ENCODE peak calls at places on chromosomes 1 and 21, in eight cellular contexts. W is spleen, G is GM23338, U is transverse colon, C is suprapubic skin, O is stomach, B is endothelial cell of umbilical vein, A is breast epithelium. S is an unnamed sample.

GRCh38 chr1:63662056-63662836 is 69.0 kb downstream of the PGM1 start:
- DNase-seq in W (no peak), G (no peak), U (no peak), C (peak; percentile 68), O (peak; percentile 37), B (peak; percentile 24), A (peak; percentile 61), S (no peak)

GRCh38 chr1:83559531-83559930 is 439.4 kb downstream of the TTLL7 start:
- DNase-seq in W (no peak), G (no peak), U (no peak), C (no peak), O (no peak), B (no peak), A (no peak), S (no peak)

GRCh38 chr1:1212780-1213152 is 1.2 kb downstream of the TNFRSF4 start:
- DNase-seq in W (peak; percentile 92), G (no peak), U (peak; percentile 78), C (no peak), O (peak; percentile 53), B (peak; percentile 39), A (no peak), S (no peak)

GRCh38 chr21:44800971-44801467 is 601 bp downstream of the UBE2G2 start:
- DNase-seq in W (no peak), G (peak; percentile 58), U (no peak), C (no peak), O (no peak), B (peak; percentile 39), A (no peak), S (no peak)

GRCh38 chr1:99119193-99119592 is 114.5 kb upstream of the PLPPR5 start:
- DNase-seq in W (no peak), G (no peak), U (no peak), C (no peak), O (no peak), B (no peak), A (no peak), S (no peak)

GRCh38 chr1:223641523-223642039 is 23.9 kb downstream of the CAPN8 start:
- DNase-seq in W (no peak), G (no peak), U (peak; percentile 80), C (no peak), O (peak; percentile 73), B (no peak), A (no peak), S (no peak)

GRCh38 chr1:189859385-189859977 is 618.2 kb downstream of the BRINP3 start:
- DNase-seq in W (no peak), G (peak; percentile 71), U (peak; percentile 7), C (no peak), O (no peak), B (no peak), A (no peak), S (no peak)

GRCh38 chr1:27116697-27117096 is 38.2 kb downstream of the SLC9A1 start:
- DNase-seq in W (no peak), G (no peak), U (no peak), C (no peak), O (no peak), B (no peak), A (no peak), S (no peak)

GRCh38 chr1:211359876-211360275 is 33.2 kb downstream of the TRAF5 start:
- DNase-seq in W (no peak), G (no peak), U (no peak), C (no peak), O (no peak), B (peak; percentile 11), A (no peak), S (no peak)

GRCh38 chr1:32247983-32248889 is 1.2 kb downstream of the FAM167B start:
- DNase-seq in W (peak; percentile 97), G (peak; percentile 95), U (peak; percentile 92), C (peak; percentile 90), O (peak; percentile 92), B (peak; percentile 74), A (peak; percentile 78), S (peak; percentile 69)

GRCh38 chr1:245880754-245881403 is 626.2 kb downstream of the SMYD3 start:
- DNase-seq in W (no peak), G (no peak), U (no peak), C (no peak), O (no peak), B (no peak), A (no peak), S (no peak)

GRCh38 chr21:45818904-45819285 is 162.7 kb upstream of the COL6A1 start:
- DNase-seq in W (no peak), G (no peak), U (no peak), C (no peak), O (no peak), B (no peak), A (no peak), S (no peak)

GRCh38 chr1:52195161-52195560 is 53.3 kb downstream of the ZFYVE9 start:
- DNase-seq in W (no peak), G (no peak), U (no peak), C (no peak), O (no peak), B (no peak), A (no peak), S (no peak)

GRCh38 chr1:192904438-192904895 is 95.6 kb downstream of the RGS2 start:
- DNase-seq in W (no peak), G (no peak), U (no peak), C (no peak), O (no peak), B (peak; percentile 38), A (no peak), S (no peak)

GRCh38 chr1:30597711-30598110 is 125.7 kb downstream of the MATN1 start:
- DNase-seq in W (no peak), G (no peak), U (no peak), C (no peak), O (no peak), B (no peak), A (no peak), S (no peak)

GRCh38 chr1:61081637-61082335 is 575 bp upstream of the NFIA start:
- DNase-seq in W (peak; percentile 89), G (peak; percentile 70), U (peak; percentile 63), C (peak; percentile 80), O (peak; percentile 36), B (peak; percentile 69), A (no peak), S (no peak)

GRCh38 chr1:220682901-220683576 is 7.1 kb upstream of the C1orf115 start:
- DNase-seq in W (no peak), G (no peak), U (no peak), C (no peak), O (no peak), B (no peak), A (no peak), S (no peak)

GRCh38 chr21:17527711-17528110 is 14.9 kb downstream of the CXADR start:
- DNase-seq in W (no peak), G (peak; percentile 53), U (no peak), C (no peak), O (no peak), B (no peak), A (no peak), S (no peak)

GRCh38 chr1:206693029-206693428 is 8.3 kb downstream of the MAPKAPK2 start:
- DNase-seq in W (no peak), G (no peak), U (peak; percentile 64), C (no peak), O (peak; percentile 61), B (peak; percentile 60), A (no peak), S (peak; percentile 39)
- TF ChIP-seq POLR2AphosphoS5 in W (peak; percentile 5), G (no peak), U (no peak), C (no peak), O (peak; percentile 3), B (no peak), A (no peak), S (peak; percentile 29)

GRCh38 chr21:26438976-26439375 is 134.1 kb downstream of the CYYR1 start:
- DNase-seq in W (no peak), G (no peak), U (no peak), C (no peak), O (no peak), B (peak; percentile 7), A (no peak), S (no peak)

GRCh38 chr21:26437326-26438009 is 135.6 kb downstream of the CYYR1 start:
- DNase-seq in W (no peak), G (peak; percentile 24), U (no peak), C (no peak), O (no peak), B (no peak), A (no peak), S (no peak)

GRCh38 chr21:26432410-26432809 is 140.7 kb downstream of the CYYR1 start:
- DNase-seq in W (no peak), G (no peak), U (no peak), C (no peak), O (no peak), B (no peak), A (no peak), S (no peak)

DNA sequence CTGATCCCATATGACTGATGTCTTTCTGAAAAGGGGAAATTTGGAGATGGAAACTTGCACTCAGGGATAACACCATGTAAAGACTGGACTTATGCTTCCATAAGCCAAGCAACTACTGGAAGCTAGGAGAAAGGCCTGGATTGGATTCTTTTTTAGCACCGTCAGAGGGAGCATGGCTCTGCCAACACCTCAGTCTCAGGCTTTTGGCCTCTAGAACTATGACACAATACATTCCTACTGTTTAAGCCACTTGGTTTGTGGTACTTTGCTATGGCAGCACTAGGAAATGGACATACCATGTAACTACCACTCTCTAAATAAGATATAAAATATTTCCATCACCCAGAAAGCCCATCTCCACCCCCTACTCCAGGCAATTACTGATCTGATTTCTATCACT is 139.7 kb downstream of the CYYR1 start:
- DNase-seq in W (no peak), G (no peak), U (no peak), C (no peak), O (no peak), B (no peak), A (no peak), S (no peak)
- TF ChIP-seq POLR2AphosphoS5 in W (no peak), G (no peak), U (no peak), C (no peak), O (no peak), B (no peak), A (no peak), S (no peak)

GRCh38 chr1:58551741-58552140 is 5.2 kb upstream of the OMA1 start:
- DNase-seq in W (no peak), G (no peak), U (no peak), C (no peak), O (no peak), B (no peak), A (no peak), S (no peak)

GRCh38 chr1:58549231-58549958 is 2.9 kb upstream of the OMA1 start:
- DNase-seq in W (no peak), G (peak; percentile 21), U (no peak), C (no peak), O (no peak), B (no peak), A (no peak), S (no peak)

GRCh38 chr1:58548381-58548780 is 1.9 kb upstream of the OMA1 start:
- DNase-seq in W (no peak), G (no peak), U (no peak), C (no peak), O (no peak), B (no peak), A (no peak), S (no peak)

GRCh38 chr1:58545591-58546519 is 671 bp downstream of the OMA1 start:
- DNase-seq in W (peak; percentile 97), G (peak; percentile 73), U (peak; percentile 86), C (peak; percentile 93), O (peak; percentile 83), B (peak; percentile 71), A (peak; percentile 80), S (peak; percentile 77)

GRCh38 chr1:58546520-58547308 is at the start of gene OMA1:
- DNase-seq in W (peak; percentile 100), G (peak; percentile 97), U (peak; percentile 98), C (peak; percentile 98), O (peak; percentile 98), B (peak; percentile 99), A (peak; percentile 95), S (peak; percentile 94)
- TF ChIP-seq POLR2AphosphoS5 in W (peak; percentile 98), G (peak; percentile 82), U (peak; percentile 93), C (peak; percentile 69), O (peak; percentile 93), B (peak; percentile 80), A (peak; percentile 91), S (peak; percentile 95)

GRCh38 chr1:88892146-88892877 is 945 bp upstream of the GTF2B start:
- DNase-seq in W (no peak), G (peak; percentile 66), U (no peak), C (no peak), O (no peak), B (peak; percentile 53), A (no peak), S (no peak)
- TF ChIP-seq POLR2AphosphoS5 in W (no peak), G (no peak), U (no peak), C (no peak), O (no peak), B (no peak), A (no peak), S (no peak)